ENCODE peak calls at places on chromosomes 11 and 22, in eight cellular contexts. S is IMR-90, Q is Peyer's patch, G is brain microvascular endothelial cell, W is mesenchymal stem cell, B is MM.1S, K is neuronal stem cell, P is kidney epithelial cell. M is an unnamed sample. For H3K36me3, the result is how much of the 10 kb centered on the place peaks cover.

GRCh38 chr22:17869285-17870096 is 95.2 kb upstream of the BID start:
- DNase-seq in S (no peak), Q (no peak), G (no peak), W (no peak), B (no peak), K (no peak), P (no peak), M (no peak)

GRCh38 chr11:88594274-88594950 is 256.9 kb upstream of the CTSC start:
- DNase-seq in S (no peak), Q (no peak), G (no peak), W (no peak), B (no peak), K (no peak), P (no peak), M (no peak)

GRCh38 chr11:19995131-19995530 is 165.1 kb downstream of the DBX1 start:
- DNase-seq in S (peak), Q (peak), G (peak), W (peak), B (no peak), K (no peak), P (peak), M (peak)

GRCh38 chr11:32006799-32007388 is 84.0 kb upstream of the RCN1 start:
- DNase-seq in S (peak), Q (no peak), G (peak), W (peak), B (peak), K (peak), P (no peak), M (peak)

GRCh38 chr11:105713696-105714095 is 103.8 kb downstream of the GRIA4 start:
- DNase-seq in S (no peak), Q (no peak), G (no peak), W (no peak), B (peak), K (no peak), P (no peak), M (no peak)

GRCh38 chr22:40176921-40177737 is 596 bp upstream of the TNRC6B start:
- DNase-seq in S (peak), Q (no peak), G (peak), W (peak), B (peak), K (no peak), P (no peak), M (peak)

GRCh38 chr11:131206671-131207070 is 163.7 kb upstream of the NTM start:
- DNase-seq in S (no peak), Q (no peak), G (no peak), W (no peak), B (no peak), K (no peak), P (no peak), M (no peak)

GRCh38 chr22:26470807-26471206 is 12.8 kb downstream of the HPS4 start:
- DNase-seq in S (no peak), Q (no peak), G (no peak), W (no peak), B (no peak), K (no peak), P (no peak), M (no peak)

GRCh38 chr11:114775849-114776621 is 97.7 kb downstream of the NXPE2 start:
- DNase-seq in S (no peak), Q (no peak), G (no peak), W (no peak), B (no peak), K (no peak), P (no peak), M (no peak)

GRCh38 chr22:50702261-50702671 is 29.6 kb downstream of the SHANK3 start:
- DNase-seq in S (no peak), Q (peak), G (no peak), W (no peak), B (peak), K (no peak), P (no peak), M (no peak)

GRCh38 chr22:31039393-31039792 is 41.7 kb upstream of the SMTN start:
- DNase-seq in S (peak), Q (no peak), G (no peak), W (peak), B (no peak), K (no peak), P (no peak), M (no peak)

GRCh38 chr11:129248618-129249017 is 56.5 kb upstream of the ARHGAP32 start:
- DNase-seq in S (peak), Q (no peak), G (peak), W (peak), B (no peak), K (no peak), P (no peak), M (no peak)

GRCh38 chr11:92915551-92915950 is 53.9 kb upstream of the MTNR1B start:
- DNase-seq in S (no peak), Q (no peak), G (no peak), W (no peak), B (no peak), K (no peak), P (no peak), M (no peak)

GRCh38 chr22:44019416-44019815 is 4.7 kb upstream of the PARVB start:
- DNase-seq in S (no peak), Q (no peak), G (no peak), W (no peak), B (no peak), K (no peak), P (no peak), M (no peak)

GRCh38 chr11:75347781-75348613 is 3.5 kb downstream of the ARRB1 start:
- DNase-seq in S (peak), Q (peak), G (peak), W (peak), B (no peak), K (no peak), P (no peak), M (no peak)
- H3K36me3 ChIP-seq in S (under half), Q (under half), G (under half), W (under half), B (under half), K (under half), P (under half), M (under half)

GRCh38 chr11:132944557-132944920 is 587.8 kb downstream of the OPCML start:
- DNase-seq in S (no peak), Q (no peak), G (no peak), W (no peak), B (no peak), K (no peak), P (no peak), M (no peak)
- H3K4me3 ChIP-seq in S (no peak), Q (no peak), G (peak), W (no peak), B (no peak), K (peak), P (no peak), M (no peak)

DNA sequence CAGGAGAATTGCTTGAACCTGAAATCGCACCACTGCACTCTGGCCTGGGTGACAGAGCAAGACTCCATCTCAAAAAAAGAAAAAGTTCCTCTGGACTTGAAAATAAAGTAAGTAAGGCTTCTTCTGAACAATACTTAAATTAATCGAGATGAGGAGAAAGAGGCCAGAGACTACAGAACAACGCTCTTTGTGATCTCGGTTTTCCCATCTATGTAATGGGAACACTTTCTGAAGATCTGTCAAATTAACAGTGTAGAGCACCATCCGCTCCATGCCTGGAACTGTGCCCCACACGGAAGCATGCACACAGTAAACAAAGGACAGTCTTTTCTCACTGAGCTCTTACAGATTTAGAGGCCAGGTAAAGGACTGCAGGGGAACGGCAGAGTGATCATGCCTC is 9.1 kb downstream of the AP1B1 start:
- DNase-seq in S (no peak), Q (no peak), G (no peak), W (no peak), B (no peak), K (no peak), P (no peak), M (no peak)
- H3K36me3 ChIP-seq in S (under half), Q (under half), G (under half), W (under half), B (under half), K (under half), P (under half), M (under half)

GRCh38 chr11:64661146-64661545 is 61.9 kb downstream of the NRXN2 start:
- DNase-seq in S (peak), Q (no peak), G (peak), W (peak), B (no peak), K (no peak), P (no peak), M (no peak)
- H3K4me3 ChIP-seq in S (no peak), Q (no peak), G (no peak), W (no peak), B (no peak), K (no peak), P (no peak), M (no peak)

GRCh38 chr11:122803306-122803705 is 35.0 kb upstream of the CRTAM start:
- DNase-seq in S (peak), Q (no peak), G (peak), W (peak), B (no peak), K (no peak), P (no peak), M (peak)
- H3K36me3 ChIP-seq in S (under half), Q (under half), G (under half), W (under half), B (under half), K (under half), P (under half), M (under half)

DNA sequence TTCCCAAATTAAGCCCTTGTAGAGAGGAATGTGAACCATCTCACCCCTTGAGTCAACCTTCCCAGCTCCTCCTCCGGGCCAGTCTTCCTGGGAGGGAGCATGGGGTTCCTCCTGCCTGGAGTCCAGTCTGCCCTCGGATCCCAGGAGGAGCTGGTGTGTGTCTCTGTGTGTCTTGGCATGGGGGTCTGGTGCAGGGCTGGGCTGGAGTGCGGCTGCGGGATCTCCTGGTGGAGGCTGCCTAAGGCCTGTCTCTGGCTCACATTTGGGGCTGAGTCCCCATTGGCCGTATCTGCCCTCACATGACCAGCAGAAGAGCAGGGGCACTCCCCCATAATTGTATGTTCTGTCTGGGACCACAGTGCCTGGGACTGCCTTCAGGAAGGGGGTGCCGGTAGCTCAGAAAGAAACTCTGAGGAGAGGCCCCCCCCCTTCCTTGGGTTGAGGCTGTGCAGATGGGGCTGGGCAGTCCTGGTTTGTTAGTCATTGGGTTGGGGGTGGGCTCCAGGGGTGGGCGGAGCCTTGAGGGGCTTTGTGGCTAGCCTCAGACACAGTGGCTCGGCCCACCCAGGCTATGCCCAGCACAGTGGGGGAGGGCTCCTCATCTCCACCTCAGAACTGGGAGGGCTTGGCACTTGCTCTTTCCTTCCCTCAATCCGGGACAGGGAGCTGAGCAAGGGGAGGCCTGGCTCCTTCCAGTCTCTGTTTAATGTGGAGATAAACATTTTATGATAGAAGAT is 2.9 kb downstream of the C1QTNF5 start:
- DNase-seq in S (peak), Q (peak), G (no peak), W (peak), B (no peak), K (peak), P (no peak), M (no peak)
- H3K4me3 ChIP-seq in S (peak), Q (no peak), G (peak), W (no peak), B (no peak), K (no peak), P (no peak), M (no peak)

DNA sequence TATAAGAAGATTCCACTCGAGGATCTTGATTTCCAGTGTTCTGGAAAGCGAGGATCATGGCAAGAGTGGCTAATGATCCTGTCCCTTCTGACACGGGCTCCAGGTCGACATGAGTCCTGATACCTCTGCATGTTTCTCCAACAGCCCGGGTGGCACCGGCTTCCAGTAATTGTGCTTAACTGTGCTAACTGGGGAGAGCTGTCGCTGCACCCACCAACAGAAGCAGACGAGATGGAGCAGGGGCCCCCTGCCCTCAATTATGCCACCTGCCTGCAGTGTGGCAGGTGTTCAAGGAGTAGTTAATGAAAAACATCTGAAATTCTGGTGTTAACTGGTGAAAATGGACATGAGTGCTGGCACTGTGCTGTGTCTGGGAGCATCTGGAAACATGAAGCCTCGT is 6.2 kb downstream of the MRPL21 start:
- DNase-seq in S (no peak), Q (no peak), G (no peak), W (no peak), B (no peak), K (no peak), P (no peak), M (no peak)
- H3K36me3 ChIP-seq in S (under half), Q (under half), G (under half), W (half or more), B (under half), K (half or more), P (under half), M (under half)

M was measured in PC-9.